ENCODE peak calls at places on chromosomes 7 and 10, in seven cellular contexts. One of them, this sample, is unnamed.

GRCh38 chr10:89301721-89302445 is at the start of gene IFIT2:
- DNase-seq in esophagus muscularis mucosa: no peak
- DNase-seq in upper lobe of left lung: no peak
- DNase-seq in GM12878: peak; percentile 66
- DNase-seq in stomach: peak; percentile 39
- DNase-seq in transverse colon: peak; percentile 47
- DNase-seq in Panc1: peak; percentile 62
- DNase-seq in this sample: no peak

GRCh38 chr10:72334832-72335393 is 19.8 kb downstream of the DNAJB12 start:
- DNase-seq in esophagus muscularis mucosa: no peak
- DNase-seq in upper lobe of left lung: peak; percentile 92
- DNase-seq in GM12878: peak; percentile 95
- DNase-seq in stomach: peak; percentile 97
- DNase-seq in transverse colon: peak; percentile 90
- DNase-seq in Panc1: no peak
- DNase-seq in this sample: peak; percentile 98

GRCh38 chr10:43479275-43479674 is 42.4 kb downstream of the ZNF487 start:
- DNase-seq in esophagus muscularis mucosa: no peak
- DNase-seq in upper lobe of left lung: no peak
- DNase-seq in GM12878: no peak
- DNase-seq in stomach: no peak
- DNase-seq in transverse colon: no peak
- DNase-seq in Panc1: no peak
- DNase-seq in this sample: no peak

GRCh38 chr7:100122067-100122466 is 2.6 kb downstream of the CNPY4 start:
- DNase-seq in esophagus muscularis mucosa: no peak
- DNase-seq in upper lobe of left lung: no peak
- DNase-seq in GM12878: no peak
- DNase-seq in stomach: no peak
- DNase-seq in transverse colon: no peak
- DNase-seq in Panc1: no peak
- DNase-seq in this sample: no peak

GRCh38 chr7:99624487-99624886 is 7.7 kb downstream of the ZSCAN25 start:
- DNase-seq in esophagus muscularis mucosa: peak; percentile 84
- DNase-seq in upper lobe of left lung: peak; percentile 48
- DNase-seq in GM12878: no peak
- DNase-seq in stomach: no peak
- DNase-seq in transverse colon: peak; percentile 34
- DNase-seq in Panc1: no peak
- DNase-seq in this sample: peak; percentile 42

GRCh38 chr10:101289541-101289940 is 60.3 kb upstream of the LBX1 start:
- DNase-seq in esophagus muscularis mucosa: no peak
- DNase-seq in upper lobe of left lung: no peak
- DNase-seq in GM12878: no peak
- DNase-seq in stomach: no peak
- DNase-seq in transverse colon: no peak
- DNase-seq in Panc1: no peak
- DNase-seq in this sample: no peak

GRCh38 chr10:131845505-131846223 is 55.1 kb upstream of the PPP2R2D start:
- DNase-seq in esophagus muscularis mucosa: no peak
- DNase-seq in upper lobe of left lung: peak; percentile 49
- DNase-seq in GM12878: no peak
- DNase-seq in stomach: no peak
- DNase-seq in transverse colon: no peak
- DNase-seq in Panc1: no peak
- DNase-seq in this sample: no peak

GRCh38 chr10:102641398-102641797 is 2.9 kb upstream of the TRIM8 start:
- DNase-seq in esophagus muscularis mucosa: no peak
- DNase-seq in upper lobe of left lung: no peak
- DNase-seq in GM12878: no peak
- DNase-seq in stomach: no peak
- DNase-seq in transverse colon: no peak
- DNase-seq in Panc1: no peak
- DNase-seq in this sample: no peak

GRCh38 chr10:105189464-105189800 is 548.3 kb downstream of the SORCS3 start:
- DNase-seq in esophagus muscularis mucosa: no peak
- DNase-seq in upper lobe of left lung: no peak
- DNase-seq in GM12878: no peak
- DNase-seq in stomach: no peak
- DNase-seq in transverse colon: no peak
- DNase-seq in Panc1: no peak
- DNase-seq in this sample: no peak

GRCh38 chr7:94449151-94449725 is 54.5 kb downstream of the COL1A2 start:
- DNase-seq in esophagus muscularis mucosa: no peak
- DNase-seq in upper lobe of left lung: no peak
- DNase-seq in GM12878: peak; percentile 8
- DNase-seq in stomach: no peak
- DNase-seq in transverse colon: no peak
- DNase-seq in Panc1: no peak
- DNase-seq in this sample: no peak

GRCh38 chr7:82677493-82677892 is 233.9 kb upstream of the CACNA2D1 start:
- DNase-seq in esophagus muscularis mucosa: no peak
- DNase-seq in upper lobe of left lung: no peak
- DNase-seq in GM12878: no peak
- DNase-seq in stomach: no peak
- DNase-seq in transverse colon: peak; percentile 11
- DNase-seq in Panc1: no peak
- DNase-seq in this sample: no peak

GRCh38 chr7:74183653-74184450 is 9.7 kb downstream of the EIF4H start:
- DNase-seq in esophagus muscularis mucosa: no peak
- DNase-seq in upper lobe of left lung: no peak
- DNase-seq in GM12878: no peak
- DNase-seq in stomach: no peak
- DNase-seq in transverse colon: no peak
- DNase-seq in Panc1: no peak
- DNase-seq in this sample: no peak

GRCh38 chr10:13924020-13924725 is 337.4 kb downstream of the PRPF18 start:
- DNase-seq in esophagus muscularis mucosa: no peak
- DNase-seq in upper lobe of left lung: no peak
- DNase-seq in GM12878: no peak
- DNase-seq in stomach: no peak
- DNase-seq in transverse colon: no peak
- DNase-seq in Panc1: no peak
- DNase-seq in this sample: no peak

GRCh38 chr7:91324663-91325062 is 60.4 kb downstream of the FZD1 start:
- DNase-seq in esophagus muscularis mucosa: no peak
- DNase-seq in upper lobe of left lung: no peak
- DNase-seq in GM12878: no peak
- DNase-seq in stomach: no peak
- DNase-seq in transverse colon: no peak
- DNase-seq in Panc1: no peak
- DNase-seq in this sample: no peak

GRCh38 chr7:121562274-121562673 is 166.2 kb upstream of the FAM3C start:
- DNase-seq in esophagus muscularis mucosa: no peak
- DNase-seq in upper lobe of left lung: no peak
- DNase-seq in GM12878: no peak
- DNase-seq in stomach: no peak
- DNase-seq in transverse colon: no peak
- DNase-seq in Panc1: no peak
- DNase-seq in this sample: no peak

GRCh38 chr10:21759232-21759631 is 225.2 kb downstream of the MLLT10 start:
- DNase-seq in esophagus muscularis mucosa: no peak
- DNase-seq in upper lobe of left lung: peak; percentile 67
- DNase-seq in GM12878: no peak
- DNase-seq in stomach: no peak
- DNase-seq in transverse colon: no peak
- DNase-seq in Panc1: no peak
- DNase-seq in this sample: no peak

GRCh38 chr10:67607472-67607871 is 88.5 kb downstream of the CTNNA3 start:
- DNase-seq in esophagus muscularis mucosa: no peak
- DNase-seq in upper lobe of left lung: no peak
- DNase-seq in GM12878: no peak
- DNase-seq in stomach: no peak
- DNase-seq in transverse colon: no peak
- DNase-seq in Panc1: peak; percentile 53
- DNase-seq in this sample: no peak

GRCh38 chr7:5284304-5285281 is 1.9 kb downstream of the SLC29A4 start:
- DNase-seq in esophagus muscularis mucosa: no peak
- DNase-seq in upper lobe of left lung: peak; percentile 81
- DNase-seq in GM12878: peak; percentile 4
- DNase-seq in stomach: peak; percentile 65
- DNase-seq in transverse colon: peak; percentile 56
- DNase-seq in Panc1: no peak
- DNase-seq in this sample: no peak

GRCh38 chr7:17854297-17855047 is 85.8 kb downstream of the SNX13 start:
- DNase-seq in esophagus muscularis mucosa: no peak
- DNase-seq in upper lobe of left lung: no peak
- DNase-seq in GM12878: no peak
- DNase-seq in stomach: no peak
- DNase-seq in transverse colon: no peak
- DNase-seq in Panc1: no peak
- DNase-seq in this sample: no peak

GRCh38 chr10:80357000-80357803 is 621 bp downstream of the DYDC2 start:
- DNase-seq in esophagus muscularis mucosa: no peak
- DNase-seq in upper lobe of left lung: peak; percentile 80
- DNase-seq in GM12878: no peak
- DNase-seq in stomach: no peak
- DNase-seq in transverse colon: peak; percentile 8
- DNase-seq in Panc1: no peak
- DNase-seq in this sample: no peak

GRCh38 chr7:90587766-90588165 is 8.4 kb upstream of the CDK14 start:
- DNase-seq in esophagus muscularis mucosa: no peak
- DNase-seq in upper lobe of left lung: no peak
- DNase-seq in GM12878: no peak
- DNase-seq in stomach: no peak
- DNase-seq in transverse colon: no peak
- DNase-seq in Panc1: no peak
- DNase-seq in this sample: no peak

GRCh38 chr7:68014031-68014774 is 1017.6 kb downstream of the TYW1 start:
- DNase-seq in esophagus muscularis mucosa: no peak
- DNase-seq in upper lobe of left lung: no peak
- DNase-seq in GM12878: no peak
- DNase-seq in stomach: no peak
- DNase-seq in transverse colon: no peak
- DNase-seq in Panc1: no peak
- DNase-seq in this sample: no peak

DNA sequence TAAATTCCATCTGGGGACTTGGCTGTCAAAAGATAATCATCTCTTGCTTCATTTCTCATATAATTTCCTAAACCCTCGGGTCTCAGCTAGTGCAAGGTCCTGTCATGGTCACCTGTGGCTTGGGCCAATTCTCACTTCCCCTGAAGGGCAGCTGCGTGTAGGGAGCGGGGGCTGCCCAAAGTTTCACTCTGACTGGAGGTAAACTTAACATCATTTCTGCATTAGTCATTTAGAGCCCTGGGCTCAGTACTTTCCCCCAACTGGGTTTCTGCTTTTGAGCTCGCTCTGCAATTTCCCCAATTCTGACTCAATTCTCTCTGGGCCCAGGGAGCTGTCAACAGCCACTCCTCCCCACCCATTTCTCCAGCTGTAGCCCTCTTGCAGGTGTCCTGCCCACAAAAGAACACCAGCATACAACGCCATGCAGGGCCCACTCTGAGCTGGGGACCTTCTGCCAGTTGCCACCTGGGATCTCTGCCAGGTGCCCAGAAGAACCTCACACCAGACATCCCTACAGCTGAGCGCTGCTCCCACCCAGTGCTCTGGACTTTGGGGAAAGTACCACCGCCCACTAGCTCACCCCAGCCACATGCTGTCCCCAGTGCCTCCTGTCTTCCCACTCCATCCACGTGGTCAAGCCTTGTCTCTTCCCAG is 37.9 kb downstream of the VOPP1 start:
- DNase-seq in esophagus muscularis mucosa: no peak
- DNase-seq in upper lobe of left lung: no peak
- DNase-seq in GM12878: peak; percentile 99
- DNase-seq in stomach: no peak
- DNase-seq in transverse colon: peak; percentile 78
- DNase-seq in Panc1: no peak
- DNase-seq in this sample: no peak
- H3K4me3 ChIP-seq in esophagus muscularis mucosa: no peak overlapping the region
- H3K4me3 ChIP-seq in upper lobe of left lung: no peak overlapping the region
- H3K4me3 ChIP-seq in GM12878: peak overlapping the region; percentile 78
- H3K4me3 ChIP-seq in stomach: no peak overlapping the region
- H3K4me3 ChIP-seq in transverse colon: no peak overlapping the region
- H3K4me3 ChIP-seq in Panc1: no peak overlapping the region
- H3K4me3 ChIP-seq in this sample: no peak overlapping the region

DNA sequence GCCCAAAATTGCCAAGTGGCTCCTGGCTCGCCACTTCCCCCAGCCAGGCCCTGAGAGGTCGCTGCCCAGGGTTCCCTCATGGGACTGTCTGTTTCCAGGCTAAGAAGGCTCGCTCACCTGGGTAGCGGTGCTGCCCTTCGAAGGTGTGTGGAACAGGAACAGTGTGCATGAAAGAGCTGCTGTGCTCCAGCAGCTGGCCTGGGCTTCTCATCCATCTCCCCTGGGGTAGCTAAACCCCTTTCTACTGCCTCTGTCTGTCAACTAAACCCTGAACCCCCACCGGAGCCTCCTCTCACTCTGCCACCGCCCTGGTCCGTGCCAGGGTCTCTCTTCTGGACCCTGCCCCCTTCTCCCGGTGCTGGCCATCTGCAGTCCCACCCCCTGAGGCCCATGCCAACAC is 152.9 kb downstream of the EBF3 start:
- DNase-seq in esophagus muscularis mucosa: no peak
- DNase-seq in upper lobe of left lung: no peak
- DNase-seq in GM12878: no peak
- DNase-seq in stomach: no peak
- DNase-seq in transverse colon: no peak
- DNase-seq in Panc1: no peak
- DNase-seq in this sample: peak; percentile 79
- TF ChIP-seq POLR2AphosphoS5 in esophagus muscularis mucosa: no peak
- TF ChIP-seq POLR2AphosphoS5 in upper lobe of left lung: no peak
- TF ChIP-seq POLR2AphosphoS5 in GM12878: no peak
- TF ChIP-seq POLR2AphosphoS5 in stomach: no peak
- TF ChIP-seq POLR2AphosphoS5 in transverse colon: no peak
- TF ChIP-seq POLR2AphosphoS5 in Panc1: no peak
- TF ChIP-seq POLR2AphosphoS5 in this sample: no peak

DNA sequence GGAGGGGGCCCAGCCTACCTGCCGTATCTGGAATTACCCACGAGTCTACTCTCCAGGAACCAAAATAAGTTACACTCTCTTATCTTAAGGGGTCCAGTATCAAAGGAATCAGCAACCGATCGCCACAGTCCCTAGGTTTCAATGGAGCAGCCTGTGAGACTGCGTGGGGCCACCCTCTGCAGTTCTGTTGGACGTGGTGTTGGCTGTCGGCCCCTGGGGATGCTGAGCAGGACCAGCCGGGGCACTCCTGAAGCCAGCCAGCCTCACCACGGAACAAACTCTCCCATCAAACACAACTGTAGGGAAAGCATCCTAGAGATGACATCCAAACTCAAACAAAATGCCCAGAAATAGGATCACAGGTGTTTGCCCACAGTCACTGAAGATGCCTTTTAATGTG is 25.5 kb upstream of the ABLIM1 start:
- DNase-seq in esophagus muscularis mucosa: no peak
- DNase-seq in upper lobe of left lung: peak; percentile 25
- DNase-seq in GM12878: no peak
- DNase-seq in stomach: no peak
- DNase-seq in transverse colon: no peak
- DNase-seq in Panc1: no peak
- DNase-seq in this sample: no peak
- H3K4me3 ChIP-seq in esophagus muscularis mucosa: peak overlapping the region; percentile 37
- H3K4me3 ChIP-seq in upper lobe of left lung: peak overlapping the region; percentile 34
- H3K4me3 ChIP-seq in GM12878: no peak overlapping the region
- H3K4me3 ChIP-seq in stomach: peak overlapping the region; percentile 18
- H3K4me3 ChIP-seq in transverse colon: no peak overlapping the region
- H3K4me3 ChIP-seq in Panc1: peak overlapping the region; percentile 55
- H3K4me3 ChIP-seq in this sample: no peak overlapping the region

DNA sequence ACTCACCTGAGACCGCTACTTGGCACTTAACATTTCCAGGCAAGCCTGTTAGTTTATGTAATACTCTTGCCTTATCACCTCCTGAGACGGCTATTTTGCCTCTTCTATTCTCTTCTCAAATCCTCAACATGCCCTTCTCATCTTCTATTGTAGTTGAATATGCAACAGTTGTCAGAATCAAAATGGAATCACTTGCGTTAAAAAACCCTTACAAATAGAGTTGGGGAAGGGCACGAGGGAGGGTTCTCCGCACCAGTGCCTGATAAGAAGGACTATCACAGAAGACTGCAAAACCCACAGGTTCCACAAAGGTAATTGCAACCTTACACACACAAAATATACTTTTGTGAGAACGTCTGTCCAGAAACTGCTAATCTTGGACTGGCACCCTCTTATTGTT is 57.4 kb downstream of the ZNF783 start:
- DNase-seq in esophagus muscularis mucosa: no peak
- DNase-seq in upper lobe of left lung: no peak
- DNase-seq in GM12878: no peak
- DNase-seq in stomach: no peak
- DNase-seq in transverse colon: no peak
- DNase-seq in Panc1: no peak
- DNase-seq in this sample: no peak
- TF ChIP-seq POLR2AphosphoS5 in esophagus muscularis mucosa: no peak
- TF ChIP-seq POLR2AphosphoS5 in upper lobe of left lung: no peak
- TF ChIP-seq POLR2AphosphoS5 in GM12878: no peak
- TF ChIP-seq POLR2AphosphoS5 in stomach: no peak
- TF ChIP-seq POLR2AphosphoS5 in transverse colon: no peak
- TF ChIP-seq POLR2AphosphoS5 in Panc1: no peak
- TF ChIP-seq POLR2AphosphoS5 in this sample: no peak